ENCODE peak calls at places on chromosomes 3 and 15, in seven cellular contexts. C, O, U, H, Q, S and J are unnamed samples.

GRCh38 chr3:58586776-58587192 is 9.6 kb upstream of the FAM107A start:
- DNase-seq in O (no peak), Q (no peak), S (no peak), H (no peak), U (no peak), C (no peak), J (no peak)

GRCh38 chr15:71226536-71227455 is 111.5 kb downstream of the THSD4 start:
- DNase-seq in H (no peak), Q (no peak), S (no peak), C (no peak), U (no peak), O (no peak), J (no peak)

GRCh38 chr15:62945063-62945462 is 97.5 kb upstream of the TPM1 start:
- DNase-seq in H (no peak), Q (no peak), O (no peak), U (no peak), C (no peak), S (no peak), J (no peak)

GRCh38 chr15:45121706-45122417 is 7.7 kb downstream of the DUOXA2 start:
- DNase-seq in H (peak), O (peak), S (peak), U (peak), Q (no peak), C (no peak), J (no peak)

GRCh38 chr3:151503074-151503473 is 42.2 kb upstream of the IGSF10 start:
- DNase-seq in C (no peak), O (no peak), U (no peak), Q (no peak), H (no peak), S (no peak), J (no peak)

GRCh38 chr15:52278636-52279367 is 16.8 kb downstream of the MYO5C start:
- DNase-seq in H (no peak), O (peak), S (no peak), U (no peak), C (no peak), Q (no peak), J (peak)

GRCh38 chr3:160707187-160707789 is 30.3 kb downstream of the ARL14 start:
- DNase-seq in Q (peak), U (peak), H (peak), O (peak), S (peak), C (no peak), J (peak)

GRCh38 chr3:72036899-72037298 is 252.0 kb upstream of the PROK2 start:
- DNase-seq in H (no peak), S (no peak), U (no peak), O (no peak), Q (no peak), C (no peak), J (peak)

GRCh38 chr3:136624894-136625815 is 127.0 kb downstream of the STAG1 start:
- DNase-seq in Q (no peak), O (peak), H (peak), S (no peak), C (no peak), U (peak), J (no peak)

GRCh38 chr3:32835049-32835371 is 17.2 kb downstream of the TRIM71 start:
- DNase-seq in H (no peak), U (no peak), O (no peak), C (no peak), S (no peak), Q (no peak), J (no peak)

GRCh38 chr15:69067296-69067695 is 52.8 kb downstream of the NOX5 start:
- DNase-seq in C (no peak), Q (no peak), U (no peak), H (no peak), O (no peak), S (no peak), J (peak)

GRCh38 chr3:110815008-110815583 is 256.5 kb upstream of the NECTIN3 start:
- DNase-seq in O (peak), U (no peak), C (no peak), Q (no peak), H (peak), S (no peak), J (no peak)

GRCh38 chr15:29870495-29871151 is 48.4 kb upstream of the TJP1 start:
- DNase-seq in S (no peak), O (no peak), C (peak), Q (peak), H (no peak), U (no peak), J (no peak)

GRCh38 chr3:122183893-122184590 is 574 bp downstream of the CASR start:
- DNase-seq in S (no peak), O (no peak), U (no peak), H (no peak), Q (no peak), C (no peak), J (no peak)